ENCODE peak calls at places on chromosomes 13 and 19, in nine cellular contexts. R is psoas muscle; L is AG04450; T is tibial nerve; E is PC-3; U is heart right ventricle; Z is aorta; X is endothelial cell of umbilical vein; Y is CD8-positive, alpha-beta memory T cell. B is an unnamed sample. For H3K9me3, the result is how much of the 10 kb centered on the place peaks cover.

GRCh38 chr19:4414800-4415251 is 12.4 kb downstream of the CHAF1A start:
- DNase-seq in E (no peak), T (no peak), X (no peak), Z (no peak), U (no peak), R (no peak), Y (no peak), L (no peak), B (no peak)

GRCh38 chr13:23618341-23618740 is 48.1 kb downstream of the TNFRSF19 start:
- DNase-seq in T (no peak), U (no peak), X (peak), L (peak), R (no peak), E (peak), Z (no peak), Y (no peak), B (no peak)

GRCh38 chr13:79775830-79776229 is 294.9 kb downstream of the NDFIP2 start:
- DNase-seq in U (no peak), R (no peak), Y (no peak), L (peak), E (peak), X (peak), Z (no peak), T (peak), B (no peak)

GRCh38 chr13:102774210-102774560 is 599 bp upstream of the TEX30 start:
- DNase-seq in Y (no peak), Z (no peak), U (peak), L (no peak), E (no peak), R (peak), T (no peak), X (no peak), B (no peak)

GRCh38 chr19:19997656-19998268 is 41.5 kb downstream of the ZNF682 start:
- DNase-seq in X (no peak), T (no peak), E (no peak), R (peak), U (peak), Y (peak), Z (no peak), L (no peak), B (peak)

GRCh38 chr13:65336916-65337315 is 1893.2 kb downstream of the PCDH9 start:
- DNase-seq in Z (no peak), Y (no peak), E (no peak), X (no peak), L (peak), T (no peak), U (no peak), R (no peak), B (no peak)

GRCh38 chr13:110012102-110012739 is 225.8 kb upstream of the IRS2 start:
- DNase-seq in U (no peak), T (no peak), Y (no peak), E (peak), L (peak), R (no peak), X (peak), Z (no peak), B (no peak)

GRCh38 chr13:97492257-97492656 is 58.3 kb downstream of the RAP2A start:
- DNase-seq in E (peak), X (no peak), Y (no peak), Z (no peak), U (no peak), L (no peak), R (no peak), T (no peak), B (no peak)

GRCh38 chr19:49459388-49459787 is 6.4 kb downstream of the ALDH16A1 start:
- DNase-seq in X (no peak), Z (no peak), T (no peak), R (no peak), Y (no peak), E (no peak), L (no peak), U (no peak), B (no peak)

GRCh38 chr13:47499358-47500150 is 501.5 kb downstream of the SUCLA2 start:
- DNase-seq in T (no peak), R (no peak), E (peak), Y (no peak), Z (no peak), U (no peak), X (no peak), L (peak), B (no peak)

GRCh38 chr19:53876651-53877224 is 5.3 kb upstream of the PRKCG start:
- DNase-seq in T (no peak), R (no peak), L (no peak), Z (no peak), Y (no peak), U (no peak), E (no peak), X (no peak), B (no peak)

GRCh38 chr19:18204394-18205179 is 745 bp upstream of the RAB3A start:
- DNase-seq in Y (no peak), E (no peak), U (peak), X (no peak), Z (no peak), R (peak), L (no peak), T (peak), B (no peak)

GRCh38 chr13:113002206-113002821 is 33.3 kb downstream of the MCF2L start:
- DNase-seq in L (no peak), T (no peak), X (no peak), U (no peak), Z (no peak), R (no peak), Y (no peak), E (no peak), B (no peak)

GRCh38 chr19:36950335-36951119 is 34.4 kb downstream of the ZNF568 start:
- DNase-seq in L (no peak), X (no peak), U (no peak), R (no peak), Z (no peak), T (no peak), E (no peak), Y (no peak), B (no peak)
- H3K9me3 ChIP-seq in L (under half), X (under half), U (half or more), R (half or more), Z (under half), T (under half), E (under half), Y (under half), B (under half)

DNA sequence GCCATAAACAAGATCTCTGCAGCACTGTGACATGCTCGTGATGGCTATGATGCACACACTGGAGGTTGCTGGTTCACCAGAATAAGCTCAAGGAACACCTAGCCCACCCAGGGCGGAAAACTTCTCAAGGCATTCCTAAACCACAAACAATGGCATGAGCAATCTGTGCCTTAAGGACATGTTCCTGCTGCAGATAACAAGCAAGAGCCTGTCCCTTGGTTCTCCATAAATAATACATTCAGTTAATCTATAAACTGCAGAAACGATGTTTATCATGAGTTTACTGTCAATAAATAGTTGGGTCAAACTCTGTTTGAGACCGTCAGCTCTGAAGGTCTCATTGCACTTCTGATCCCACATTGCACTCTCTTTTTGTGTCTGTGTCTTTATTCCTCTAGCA is 18.6 kb upstream of the ZNF266 start:
- DNase-seq in E (no peak), L (no peak), R (no peak), X (no peak), U (no peak), T (no peak), Z (no peak), Y (no peak), B (no peak)
- H3K9me3 ChIP-seq in E (half or more), L (under half), R (under half), X (under half), U (half or more), T (under half), Z (under half), Y (under half), B (under half)

DNA sequence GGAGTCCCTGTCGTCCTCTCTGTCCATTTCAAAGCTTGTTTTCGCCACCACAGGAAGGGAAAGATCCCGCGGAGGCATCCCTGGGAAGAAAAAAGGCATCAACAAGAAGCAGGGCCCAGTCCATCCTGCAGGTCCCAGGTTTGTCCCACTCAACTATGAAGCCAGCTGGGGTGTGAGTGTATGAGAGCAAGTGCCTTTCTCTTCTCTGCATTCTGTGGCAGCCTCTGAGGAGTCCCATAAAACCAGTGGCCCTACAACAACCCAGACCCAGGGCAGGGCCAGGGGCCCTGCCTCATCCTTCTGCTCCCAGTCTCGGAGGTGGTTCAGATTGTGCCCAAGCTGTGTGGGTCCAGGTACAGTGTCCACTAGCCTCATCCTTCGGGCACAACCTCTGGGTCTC is 18.9 kb downstream of the PEG3 start:
- DNase-seq in Y (no peak), L (no peak), E (no peak), X (no peak), R (no peak), Z (no peak), T (no peak), U (no peak), B (no peak)
- H3K9me3 ChIP-seq in Y (under half), L (half or more), E (under half), X (under half), R (under half), Z (under half), T (under half), U (under half), B (under half)

GRCh38 chr13:29815336-29815735 is 35.1 kb downstream of the UBL3 start:
- DNase-seq in Z (no peak), X (no peak), T (no peak), R (no peak), L (no peak), Y (no peak), U (no peak), E (no peak), B (no peak)

GRCh38 chr13:29816715-29817114 is 33.7 kb downstream of the UBL3 start:
- DNase-seq in T (no peak), X (no peak), Z (no peak), R (no peak), L (no peak), U (no peak), E (no peak), Y (no peak), B (no peak)

GRCh38 chr13:29817604-29818378 is 32.6 kb downstream of the UBL3 start:
- DNase-seq in U (no peak), E (no peak), Y (no peak), R (no peak), T (no peak), Z (no peak), L (no peak), X (peak), B (no peak)

DNA sequence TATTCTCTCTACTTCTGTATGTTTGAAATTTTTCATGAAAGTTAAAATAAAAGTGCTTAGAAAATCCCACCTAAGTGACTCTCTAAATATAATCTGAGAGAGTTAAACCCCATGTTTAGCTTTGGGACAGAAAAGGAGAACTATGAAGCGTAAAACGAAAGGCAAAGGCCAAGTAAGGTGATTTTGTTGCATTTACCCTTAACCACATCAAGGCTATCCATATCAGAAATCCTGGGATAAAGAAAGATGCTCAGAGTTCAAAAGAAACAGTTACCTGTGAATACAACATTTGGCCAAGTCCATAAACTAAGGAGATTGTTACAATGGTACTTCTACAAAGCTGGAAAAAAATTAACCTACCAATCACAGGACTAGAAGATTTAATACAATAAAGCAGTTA is 31.3 kb downstream of the UBL3 start:
- DNase-seq in U (no peak), L (no peak), Z (no peak), T (no peak), R (no peak), E (no peak), X (no peak), Y (no peak), B (no peak)
- H3K9me3 ChIP-seq in U (under half), L (under half), Z (under half), T (under half), R (under half), E (under half), X (under half), Y (under half), B (under half)

GRCh38 chr19:22144394-22144793 is 52.4 kb downstream of the ZNF676 start:
- DNase-seq in R (no peak), X (no peak), L (no peak), Z (no peak), U (no peak), T (no peak), E (no peak), Y (no peak), B (no peak)
- H3K9me3 ChIP-seq in R (half or more), X (under half), L (under half), Z (under half), U (half or more), T (under half), E (under half), Y (under half), B (under half)

DNA sequence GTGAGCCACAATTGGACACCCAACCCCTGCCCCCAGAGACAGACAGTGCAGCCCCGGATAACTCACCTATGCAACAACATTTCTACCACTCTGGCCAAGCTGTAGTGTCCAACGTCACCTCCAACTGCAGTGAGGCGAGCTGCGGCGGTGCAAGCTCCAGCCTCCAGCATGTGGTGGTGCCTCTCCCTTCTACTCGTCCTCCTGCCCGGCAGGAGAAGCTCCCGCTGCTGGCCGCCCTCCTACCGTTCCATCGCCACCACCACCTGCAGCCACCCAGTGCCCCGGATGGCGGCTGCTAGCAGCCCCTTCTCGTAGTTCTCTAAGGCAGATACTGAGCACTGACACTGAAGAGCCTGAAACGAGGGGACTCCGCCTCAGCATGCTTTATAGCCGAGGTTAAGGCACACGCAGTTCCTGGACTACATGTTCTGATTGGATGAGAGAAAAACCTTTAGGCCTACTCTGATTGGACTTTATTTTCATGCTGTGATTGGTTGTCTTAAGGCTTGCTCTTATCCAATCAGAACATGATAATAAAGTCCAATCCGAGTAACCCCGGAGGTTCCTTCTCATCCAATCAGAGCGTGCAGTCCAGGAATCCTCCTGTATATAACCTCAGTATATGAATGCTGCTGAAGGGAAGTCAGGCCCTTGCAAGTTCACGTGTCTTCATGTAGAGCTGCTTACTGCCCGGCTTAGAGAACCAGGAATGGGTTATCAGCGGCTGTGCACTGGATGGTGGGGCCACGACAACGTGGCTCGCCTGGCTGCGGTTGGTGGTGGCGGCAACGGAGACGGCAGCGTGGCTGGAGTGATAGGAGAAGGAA is 63.5 kb downstream of the TUBA3C start:
- DNase-seq in U (no peak), Z (no peak), L (no peak), E (no peak), R (no peak), Y (no peak), T (no peak), X (no peak), B (no peak)
- H3K9me3 ChIP-seq in U (under half), Z (under half), L (under half), E (under half), R (under half), Y (under half), T (under half), X (under half), B (under half)